ENCODE peak calls at places on chromosomes 11 and 22, in eight cellular contexts. K, Q, I, B, O, G, S and A are unnamed samples. For H3K4me1, the result is how much of the 10 kb centered on the place peaks cover.

GRCh38 chr22:24002272-24002671 is 3.0 kb downstream of the GSTT4 start:
- DNase-seq in B (no peak), G (no peak), K (no peak), I (no peak), Q (no peak), S (no peak), O (no peak), A (no peak)

GRCh38 chr22:25139062-25139461 is 60.6 kb upstream of the CRYBB3 start:
- DNase-seq in G (peak), O (no peak), K (peak), I (no peak), B (no peak), Q (peak), S (peak), A (no peak)

GRCh38 chr11:62217191-62217748 is 8.8 kb downstream of the SCGB2A1 start:
- DNase-seq in B (no peak), K (no peak), G (no peak), O (no peak), Q (peak), S (no peak), I (no peak), A (no peak)

GRCh38 chr11:61147271-61147670 is 14.0 kb downstream of the VPS37C start:
- DNase-seq in G (no peak), O (peak), S (no peak), K (no peak), I (no peak), Q (no peak), B (no peak), A (no peak)

GRCh38 chr11:123838199-123838598 is 32.0 kb upstream of the OR6M1 start:
- DNase-seq in G (no peak), K (no peak), B (no peak), O (no peak), S (no peak), Q (no peak), I (no peak), A (no peak)

GRCh38 chr22:31577711-31578110 is 81.4 kb downstream of the SFI1 start:
- DNase-seq in K (no peak), G (no peak), S (no peak), O (no peak), B (no peak), Q (no peak), I (no peak), A (no peak)

GRCh38 chr11:95762513-95762912 is 27.1 kb downstream of the FAM76B start:
- DNase-seq in S (no peak), O (no peak), I (no peak), B (no peak), K (no peak), G (no peak), Q (no peak), A (no peak)

GRCh38 chr22:43343262-43343988 is at the start of gene SCUBE1:
- DNase-seq in G (peak), K (peak), S (peak), B (peak), O (peak), I (no peak), Q (peak), A (no peak)

GRCh38 chr11:74069146-74070046 is 60.5 kb upstream of the UCP3 start:
- DNase-seq in I (no peak), G (no peak), B (no peak), S (peak), O (no peak), K (no peak), Q (peak), A (peak)

GRCh38 chr11:128726464-128727139 is 32.7 kb downstream of the FLI1 start:
- DNase-seq in I (no peak), O (peak), K (no peak), Q (no peak), B (no peak), S (no peak), G (no peak), A (no peak)

GRCh38 chr11:47480762-47481161 is 31.8 kb upstream of the RAPSN start:
- DNase-seq in B (no peak), S (no peak), G (no peak), Q (no peak), K (no peak), I (no peak), O (no peak), A (no peak)

GRCh38 chr11:63017306-63017974 is 1.8 kb upstream of the SLC22A8 start:
- DNase-seq in O (no peak), B (no peak), S (no peak), I (no peak), K (no peak), G (no peak), Q (no peak), A (no peak)

GRCh38 chr22:37020192-37020479 is 594 bp downstream of the MPST start:
- DNase-seq in S (peak), Q (peak), G (peak), B (no peak), I (no peak), O (no peak), K (no peak), A (no peak)

GRCh38 chr22:30919973-30920372 is 48.6 kb downstream of the MORC2 start:
- DNase-seq in I (no peak), B (peak), K (no peak), O (no peak), Q (no peak), S (no peak), G (no peak), A (no peak)

GRCh38 chr22:23376256-23376655 is 195.9 kb downstream of the BCR start:
- DNase-seq in I (no peak), K (no peak), S (no peak), G (peak), O (no peak), Q (peak), B (no peak), A (no peak)

GRCh38 chr11:122093731-122094130 is 22.3 kb downstream of the BLID start:
- DNase-seq in S (no peak), I (no peak), K (no peak), B (no peak), G (no peak), Q (no peak), O (no peak), A (no peak)

GRCh38 chr22:38871360-38872171 is 450 bp downstream of the CBX6 start:
- DNase-seq in B (peak), I (no peak), Q (peak), K (no peak), G (no peak), S (no peak), O (peak), A (peak)

GRCh38 chr22:50303848-50304527 is 3.5 kb downstream of the PLXNB2 start:
- DNase-seq in S (peak), B (peak), I (no peak), Q (peak), K (no peak), G (peak), O (no peak), A (peak)

GRCh38 chr22:50305658-50306566 is 1.5 kb downstream of the PLXNB2 start:
- DNase-seq in S (peak), O (no peak), B (peak), G (peak), Q (peak), I (peak), K (peak), A (no peak)

GRCh38 chr22:50305393-50305657 is 2.1 kb downstream of the PLXNB2 start:
- DNase-seq in O (no peak), Q (no peak), B (no peak), S (no peak), G (no peak), I (no peak), K (no peak), A (no peak)

GRCh38 chr22:50303515-50303847 is 4.0 kb downstream of the PLXNB2 start:
- DNase-seq in B (no peak), S (no peak), G (no peak), I (no peak), Q (no peak), O (no peak), K (no peak), A (no peak)

GRCh38 chr22:50304528-50305392 is 2.7 kb downstream of the PLXNB2 start:
- DNase-seq in K (no peak), O (no peak), Q (peak), S (no peak), G (peak), I (no peak), B (no peak), A (no peak)
- H3K4me1 ChIP-seq in K (half or more), O (half or more), Q (half or more), S (half or more), G (half or more), I (half or more), B (under half), A (under half)

GRCh38 chr11:67666676-67667489 is 7.5 kb downstream of the ALDH3B2 start:
- DNase-seq in O (no peak), Q (no peak), S (no peak), B (no peak), I (no peak), K (no peak), G (no peak), A (no peak)
- TF ChIP-seq CTCF in O (no peak), Q (no peak), S (no peak), B (no peak), I (no peak), K (no peak), G (no peak), A (no peak)

GRCh38 chr11:65861533-65862183 is 1.4 kb downstream of the MUS81 start:
- DNase-seq in K (no peak), I (no peak), G (no peak), O (peak), S (no peak), B (peak), Q (no peak), A (no peak)

GRCh38 chr11:65863889-65864757 is 3.9 kb downstream of the MUS81 start:
- DNase-seq in I (no peak), B (peak), S (no peak), Q (no peak), G (no peak), O (peak), K (peak), A (no peak)

GRCh38 chr11:65862191-65862735 is 2.0 kb downstream of the MUS81 start:
- DNase-seq in Q (no peak), B (peak), I (no peak), O (peak), G (no peak), S (no peak), K (no peak), A (peak)

GRCh38 chr11:65864758-65865471 is 4.7 kb downstream of the MUS81 start:
- DNase-seq in I (no peak), Q (no peak), B (peak), K (peak), G (no peak), O (peak), S (no peak), A (no peak)

GRCh38 chr11:65862941-65863888 is 3.0 kb downstream of the MUS81 start:
- DNase-seq in B (peak), I (no peak), S (no peak), G (no peak), Q (no peak), O (peak), K (no peak), A (peak)
- H3K4me1 ChIP-seq in B (under half), I (under half), S (under half), G (under half), Q (under half), O (under half), K (half or more), A (under half)

GRCh38 chr11:45248501-45249011 is 37.6 kb downstream of the SYT13 start:
- DNase-seq in O (no peak), B (no peak), K (no peak), I (no peak), S (no peak), G (no peak), Q (no peak), A (no peak)

GRCh38 chr11:45245237-45246045 is 40.7 kb downstream of the SYT13 start:
- DNase-seq in O (peak), G (no peak), S (no peak), K (no peak), Q (no peak), B (no peak), I (no peak), A (no peak)

GRCh38 chr11:45250035-45250693 is 36.0 kb downstream of the SYT13 start:
- DNase-seq in I (no peak), O (no peak), Q (no peak), G (no peak), K (no peak), B (no peak), S (no peak), A (no peak)

GRCh38 chr11:45246241-45246640 is 39.9 kb downstream of the SYT13 start:
- DNase-seq in S (no peak), K (no peak), Q (no peak), O (peak), B (no peak), I (no peak), G (no peak), A (no peak)

DNA sequence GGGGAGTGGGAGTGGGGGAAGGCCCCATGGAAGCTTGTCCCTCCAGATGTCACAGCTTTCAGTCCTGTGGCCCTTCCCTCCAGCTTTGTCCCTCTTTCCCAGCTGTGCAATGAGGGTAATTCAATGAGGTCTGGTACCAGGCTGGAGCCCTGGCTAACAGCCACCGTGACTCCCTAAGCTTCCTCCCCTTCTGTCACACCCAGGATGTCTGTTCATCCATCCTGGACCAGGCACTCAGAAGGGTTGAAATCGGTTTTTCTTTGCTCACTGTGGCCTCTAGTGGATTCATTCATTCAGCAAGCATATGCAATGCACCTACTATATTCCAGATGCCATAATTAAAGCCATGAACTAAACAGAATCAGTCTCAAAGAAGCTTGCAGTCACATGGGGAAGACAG is 38.7 kb downstream of the SYT13 start:
- DNase-seq in Q (no peak), S (no peak), G (no peak), I (no peak), O (no peak), B (no peak), K (no peak), A (no peak)
- TF ChIP-seq CTCF in Q (no peak), S (no peak), G (no peak), I (no peak), O (no peak), B (no peak), K (no peak), A (no peak)

DNA sequence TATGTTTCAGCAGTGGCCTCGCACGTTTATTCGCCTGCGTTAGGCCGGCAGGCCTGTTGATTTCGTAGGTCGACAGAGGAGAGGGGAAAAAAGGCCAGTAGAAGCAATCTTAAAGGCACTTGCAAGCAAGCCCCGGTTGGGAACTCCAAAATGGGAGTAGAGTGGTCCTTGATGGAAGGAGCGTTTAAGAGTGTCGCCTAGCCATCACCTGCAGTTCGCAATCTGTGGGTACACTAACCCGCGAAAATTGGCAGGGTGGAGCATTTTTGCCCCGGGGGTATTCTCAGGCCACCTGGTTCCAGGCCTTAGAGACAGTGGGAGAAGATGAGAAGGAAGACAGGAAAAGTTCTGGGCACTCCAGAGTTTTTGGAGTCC is 1.1 kb downstream of the EWSR1 start:
- DNase-seq in O (no peak), Q (no peak), I (no peak), G (peak), K (no peak), S (no peak), B (no peak), A (no peak)
- H3K4me1 ChIP-seq in O (half or more), Q (under half), I (half or more), G (under half), K (half or more), S (under half), B (under half), A (under half)

GRCh38 chr11:1566381-1567051 is 5.6 kb downstream of the DUSP8 start:
- DNase-seq in G (no peak), I (no peak), B (peak), K (no peak), S (no peak), Q (peak), O (peak), A (no peak)
- TF ChIP-seq CTCF in G (no peak), I (no peak), B (no peak), K (no peak), S (no peak), Q (no peak), O (no peak), A (no peak)

GRCh38 chr11:64875369-64876225 is 2.8 kb downstream of the EHD1 start:
- DNase-seq in O (peak), G (no peak), I (no peak), K (no peak), S (no peak), B (no peak), Q (no peak), A (no peak)
- H3K4me1 ChIP-seq in O (half or more), G (under half), I (half or more), K (half or more), S (under half), B (under half), Q (half or more), A (half or more)

DNA sequence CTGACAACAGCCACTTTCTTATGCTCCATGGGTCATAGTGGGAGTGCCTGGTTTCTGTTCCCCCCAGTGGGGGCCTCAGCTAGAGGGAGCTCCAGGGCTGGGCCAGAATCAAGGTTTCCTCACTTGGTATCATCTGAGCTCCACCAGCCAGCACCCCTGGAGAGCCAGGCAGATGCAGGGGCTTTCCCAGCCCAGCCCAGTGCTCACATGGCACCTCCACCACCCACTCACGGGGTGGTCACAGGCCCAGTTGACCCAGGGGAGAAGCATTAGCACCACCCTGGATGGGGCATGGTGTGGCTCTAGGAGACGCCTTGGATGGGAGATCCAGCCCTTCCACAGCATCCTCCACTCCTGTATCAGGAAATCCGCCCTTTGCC is 24.1 kb upstream of the WNT7B start:
- DNase-seq in S (no peak), I (no peak), O (peak), G (no peak), Q (no peak), K (no peak), B (peak), A (no peak)
- TF ChIP-seq CTCF in S (no peak), I (no peak), O (no peak), G (no peak), Q (no peak), K (no peak), B (no peak), A (no peak)

DNA sequence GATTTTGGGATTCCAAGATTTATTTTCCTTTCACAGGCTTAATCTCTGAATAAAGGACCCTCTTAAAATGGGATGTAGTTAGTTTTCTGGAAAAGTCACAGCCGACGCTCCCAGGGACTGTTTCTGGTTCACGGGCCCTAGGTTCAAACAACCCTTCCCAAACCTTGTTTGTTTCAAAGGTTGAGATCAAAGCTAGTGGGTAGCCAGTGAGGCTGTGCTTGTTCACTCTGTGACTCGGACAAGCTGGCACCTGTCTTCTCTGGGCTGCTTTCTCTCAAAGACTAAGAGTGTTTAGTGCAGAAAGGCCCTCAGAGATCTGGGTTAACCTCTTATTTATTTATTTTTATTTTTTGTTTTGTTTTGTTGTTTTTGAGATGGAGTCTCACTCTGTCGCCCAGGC is 13.0 kb upstream of the MALAT1 start:
- DNase-seq in K (no peak), S (no peak), G (peak), Q (no peak), O (no peak), I (no peak), B (no peak), A (no peak)
- H3K4me1 ChIP-seq in K (half or more), S (under half), G (under half), Q (half or more), O (under half), I (half or more), B (under half), A (half or more)